ENCODE peak calls at places on chromosomes 4 and X, in five cellular contexts. One of them, this sample, is unnamed. For H3K9me3, the result is how much of the 10 kb centered on the place peaks cover.

GRCh38 chrX:107736781-107737531 is 38.6 kb downstream of the TSC22D3 start:
- DNase-seq in A549: peak
- DNase-seq in K562: no peak
- DNase-seq in HepG2: peak
- DNase-seq in transverse colon: no peak
- DNase-seq in this sample: no peak

GRCh38 chr4:42371306-42372063 is 25.8 kb upstream of the SHISA3 start:
- DNase-seq in A549: peak
- DNase-seq in K562: no peak
- DNase-seq in HepG2: peak
- DNase-seq in transverse colon: no peak
- DNase-seq in this sample: no peak

GRCh38 chr4:20253799-20254409 is 2.2 kb downstream of the SLIT2 start:
- DNase-seq in A549: no peak
- DNase-seq in K562: no peak
- DNase-seq in HepG2: no peak
- DNase-seq in transverse colon: peak
- DNase-seq in this sample: no peak

GRCh38 chr4:10096201-10096975 is 20.2 kb downstream of the WDR1 start:
- DNase-seq in A549: peak
- DNase-seq in K562: peak
- DNase-seq in HepG2: no peak
- DNase-seq in transverse colon: peak
- DNase-seq in this sample: peak

GRCh38 chr4:150501019-150501727 is 80.8 kb upstream of the MAB21L2 start:
- DNase-seq in A549: peak
- DNase-seq in K562: no peak
- DNase-seq in HepG2: no peak
- DNase-seq in transverse colon: no peak
- DNase-seq in this sample: no peak

GRCh38 chr4:155946486-155946885 is 7.2 kb downstream of the CTSO start:
- DNase-seq in A549: no peak
- DNase-seq in K562: no peak
- DNase-seq in HepG2: no peak
- DNase-seq in transverse colon: no peak
- DNase-seq in this sample: no peak

GRCh38 chrX:124239324-124239723 is 93.1 kb upstream of the TEX13D start:
- DNase-seq in A549: no peak
- DNase-seq in K562: no peak
- DNase-seq in HepG2: no peak
- DNase-seq in transverse colon: no peak
- DNase-seq in this sample: no peak

GRCh38 chrX:130120746-130121504 is 10.6 kb upstream of the ELF4 start:
- DNase-seq in A549: peak
- DNase-seq in K562: peak
- DNase-seq in HepG2: peak
- DNase-seq in transverse colon: peak
- DNase-seq in this sample: peak

GRCh38 chr4:138688531-138689181 is 326.9 kb upstream of the NOCT start:
- DNase-seq in A549: no peak
- DNase-seq in K562: no peak
- DNase-seq in HepG2: no peak
- DNase-seq in transverse colon: no peak
- DNase-seq in this sample: no peak

GRCh38 chrX:38868941-38869378 is 67.7 kb downstream of the MID1IP1 start:
- DNase-seq in A549: no peak
- DNase-seq in K562: no peak
- DNase-seq in HepG2: no peak
- DNase-seq in transverse colon: no peak
- DNase-seq in this sample: no peak

GRCh38 chr4:176642472-176642871 is 150.2 kb downstream of the VEGFC start:
- DNase-seq in A549: peak
- DNase-seq in K562: no peak
- DNase-seq in HepG2: no peak
- DNase-seq in transverse colon: no peak
- DNase-seq in this sample: no peak

GRCh38 chr4:180909279-180909678 is 1333.9 kb upstream of the TENM3 start:
- DNase-seq in A549: peak
- DNase-seq in K562: no peak
- DNase-seq in HepG2: no peak
- DNase-seq in transverse colon: no peak
- DNase-seq in this sample: no peak

GRCh38 chrX:40154229-40154852 is 56.6 kb upstream of the BCOR start:
- DNase-seq in A549: peak
- DNase-seq in K562: peak
- DNase-seq in HepG2: peak
- DNase-seq in transverse colon: no peak
- DNase-seq in this sample: no peak

GRCh38 chr4:114386637-114387233 is 211.9 kb upstream of the UGT8 start:
- DNase-seq in A549: peak
- DNase-seq in K562: peak
- DNase-seq in HepG2: peak
- DNase-seq in transverse colon: no peak
- DNase-seq in this sample: no peak

GRCh38 chr4:121950212-121950679 is 1.6 kb downstream of the TRPC3 start:
- DNase-seq in A549: peak
- DNase-seq in K562: peak
- DNase-seq in HepG2: peak
- DNase-seq in transverse colon: peak
- DNase-seq in this sample: peak

GRCh38 chr4:121736735-121737351 is 28.1 kb downstream of the SMIM43 start:
- DNase-seq in A549: peak
- DNase-seq in K562: peak
- DNase-seq in HepG2: peak
- DNase-seq in transverse colon: no peak
- DNase-seq in this sample: no peak

GRCh38 chr4:7516773-7517144 is 82.0 kb upstream of the PSAPL1 start:
- DNase-seq in A549: no peak
- DNase-seq in K562: no peak
- DNase-seq in HepG2: no peak
- DNase-seq in transverse colon: no peak
- DNase-seq in this sample: no peak

GRCh38 chr4:83753260-83753659 is 217.4 kb downstream of the GPAT3 start:
- DNase-seq in A549: no peak
- DNase-seq in K562: no peak
- DNase-seq in HepG2: no peak
- DNase-seq in transverse colon: no peak
- DNase-seq in this sample: no peak

GRCh38 chr4:89836897-89837384 is at the start of gene SNCA:
- DNase-seq in A549: peak
- DNase-seq in K562: peak
- DNase-seq in HepG2: no peak
- DNase-seq in transverse colon: peak
- DNase-seq in this sample: peak

GRCh38 chr4:116020141-116020722 is 906.8 kb upstream of the NDST4 start:
- DNase-seq in A549: peak
- DNase-seq in K562: no peak
- DNase-seq in HepG2: no peak
- DNase-seq in transverse colon: no peak
- DNase-seq in this sample: no peak
- H3K9me3 ChIP-seq in A549: under half
- H3K9me3 ChIP-seq in K562: under half
- H3K9me3 ChIP-seq in HepG2: half or more
- H3K9me3 ChIP-seq in transverse colon: under half
- H3K9me3 ChIP-seq in this sample: under half

GRCh38 chr4:164572877-164573279 is 181.1 kb upstream of the SMIM31 start:
- DNase-seq in A549: no peak
- DNase-seq in K562: no peak
- DNase-seq in HepG2: no peak
- DNase-seq in transverse colon: no peak
- DNase-seq in this sample: no peak
- TF ChIP-seq EP300 in A549: no peak
- TF ChIP-seq EP300 in K562: no peak
- TF ChIP-seq EP300 in HepG2: no peak
- TF ChIP-seq EP300 in transverse colon: no peak
- TF ChIP-seq EP300 in this sample: no peak

DNA sequence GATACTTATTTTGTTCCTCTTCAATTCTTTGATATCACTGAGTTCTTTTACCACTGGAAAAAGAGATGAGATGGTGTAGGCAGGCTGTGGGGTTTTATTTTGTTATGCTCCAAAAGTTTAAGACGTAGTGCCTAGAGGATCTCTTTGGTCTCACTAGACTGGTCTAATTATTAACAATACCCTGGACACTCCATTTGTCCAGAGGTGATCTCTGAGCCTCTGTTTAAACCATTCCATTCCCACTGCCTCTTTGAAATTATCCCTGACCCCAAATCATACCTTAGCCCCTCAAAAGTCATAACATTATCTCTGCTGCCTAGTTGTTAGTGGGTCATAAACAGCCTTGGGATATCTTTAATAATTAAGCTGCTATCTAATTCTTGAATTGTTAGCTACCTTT is 24.2 kb downstream of the SMPX start:
- DNase-seq in A549: no peak
- DNase-seq in K562: no peak
- DNase-seq in HepG2: no peak
- DNase-seq in transverse colon: no peak
- DNase-seq in this sample: no peak
- TF ChIP-seq POLR2A in A549: no peak
- TF ChIP-seq POLR2A in K562: no peak
- TF ChIP-seq POLR2A in HepG2: no peak
- TF ChIP-seq POLR2A in transverse colon: no peak
- TF ChIP-seq POLR2A in this sample: no peak

GRCh38 chr4:25223770-25224375 is 10.0 kb upstream of the PI4K2B start:
- DNase-seq in A549: peak
- DNase-seq in K562: peak
- DNase-seq in HepG2: no peak
- DNase-seq in transverse colon: no peak
- DNase-seq in this sample: no peak
- H3K9me3 ChIP-seq in A549: under half
- H3K9me3 ChIP-seq in K562: under half
- H3K9me3 ChIP-seq in HepG2: under half
- H3K9me3 ChIP-seq in transverse colon: under half
- H3K9me3 ChIP-seq in this sample: half or more

GRCh38 chr4:54593795-54594194 is 64.0 kb upstream of the KIT start:
- DNase-seq in A549: no peak
- DNase-seq in K562: no peak
- DNase-seq in HepG2: no peak
- DNase-seq in transverse colon: no peak
- DNase-seq in this sample: no peak
- TF ChIP-seq EP300 in A549: no peak
- TF ChIP-seq EP300 in K562: no peak
- TF ChIP-seq EP300 in HepG2: no peak
- TF ChIP-seq EP300 in transverse colon: no peak
- TF ChIP-seq EP300 in this sample: no peak

This sample was measured in tibial nerve.